ENCODE peak calls at places on chromosomes 1 and 21, in five cellular contexts. K is H1; P is effector memory CD4-positive, alpha-beta T cell; O is heart left ventricle; G is PC-3. D is an unnamed sample.

GRCh38 chr21:36589352-36589971 is 109.5 kb upstream of the SIM2 start:
- DNase-seq in K (no peak), P (no peak), O (no peak), G (peak; percentile 70), D (no peak)

GRCh38 chr1:70353641-70354331 is 736 bp downstream of the ANKRD13C start:
- DNase-seq in K (no peak), P (no peak), O (peak; percentile 70), G (peak; percentile 82), D (peak; percentile 88)

GRCh38 chr1:94265011-94265422 is 27.6 kb upstream of the ARHGAP29 start:
- DNase-seq in K (no peak), P (no peak), O (no peak), G (peak; percentile 51), D (no peak)

GRCh38 chr1:246139745-246140182 is 367.3 kb downstream of the SMYD3 start:
- DNase-seq in K (no peak), P (no peak), O (no peak), G (peak; percentile 97), D (no peak)

GRCh38 chr1:66925944-66926343 is 1.2 kb downstream of the MIER1 start:
- DNase-seq in K (no peak), P (no peak), O (no peak), G (no peak), D (no peak)

GRCh38 chr1:158212315-158212714 is 31.6 kb downstream of the CD1D start:
- DNase-seq in K (no peak), P (no peak), O (no peak), G (no peak), D (no peak)

GRCh38 chr1:94118013-94118412 is 2.9 kb downstream of the ABCA4 start:
- DNase-seq in K (no peak), P (no peak), O (no peak), G (no peak), D (no peak)

GRCh38 chr21:35102488-35103407 is 53.6 kb upstream of the RUNX1 start:
- DNase-seq in K (no peak), P (no peak), O (peak; percentile 69), G (no peak), D (no peak)

GRCh38 chr1:40783001-40783905 is at the start of gene KCNQ4:
- DNase-seq in K (no peak), P (no peak), O (peak; percentile 80), G (peak; percentile 46), D (no peak)

GRCh38 chr21:39579734-39580332 is 32.9 kb upstream of the B3GALT5 start:
- DNase-seq in K (no peak), P (no peak), O (no peak), G (no peak), D (no peak)

GRCh38 chr1:245690153-245690552 is 535.4 kb downstream of the KIF26B start:
- DNase-seq in K (no peak), P (no peak), O (no peak), G (no peak), D (no peak)

GRCh38 chr1:86150553-86151055 is 6.0 kb downstream of the COL24A1 start:
- DNase-seq in K (no peak), P (no peak), O (no peak), G (no peak), D (no peak)

GRCh38 chr1:203796223-203796747 is 862 bp downstream of the ZBED6 start:
- DNase-seq in K (no peak), P (no peak), O (no peak), G (peak; percentile 52), D (peak; percentile 48)

GRCh38 chr1:24416666-24417391 is 1.2 kb downstream of the NIPAL3 start:
- DNase-seq in K (no peak), P (no peak), O (no peak), G (peak; percentile 96), D (peak; percentile 97)

GRCh38 chr1:221356693-221357092 is 385.2 kb downstream of the DUSP10 start:
- DNase-seq in K (no peak), P (no peak), O (no peak), G (peak; percentile 49), D (no peak)

GRCh38 chr1:209433649-209434031 is 149.9 kb upstream of the CAMK1G start:
- DNase-seq in K (no peak), P (no peak), O (no peak), G (peak; percentile 88), D (peak; percentile 25)

GRCh38 chr1:183630748-183631147 is 4.8 kb downstream of the ARPC5 start:
- DNase-seq in K (no peak), P (no peak), O (no peak), G (peak; percentile 37), D (no peak)

GRCh38 chr1:227947678-227948492 is at the start of gene WNT9A:
- DNase-seq in K (no peak), P (no peak), O (peak; percentile 79), G (peak; percentile 91), D (peak; percentile 59)

GRCh38 chr1:76379506-76379905 is 305.0 kb downstream of the ST6GALNAC3 start:
- DNase-seq in K (no peak), P (no peak), O (no peak), G (no peak), D (no peak)

GRCh38 chr1:235278915-235279292 is 49.1 kb downstream of the ARID4B start:
- DNase-seq in K (no peak), P (no peak), O (no peak), G (no peak), D (no peak)

GRCh38 chr1:179493323-179493722 is 82.4 kb downstream of the NPHS2 start:
- DNase-seq in K (no peak), P (no peak), O (no peak), G (no peak), D (peak; percentile 33)

GRCh38 chr21:37032877-37033471 is 26.5 kb downstream of the RIPPLY3 start:
- DNase-seq in K (no peak), P (no peak), O (no peak), G (peak; percentile 92), D (peak; percentile 46)

GRCh38 chr1:244065063-244065788 is 14.1 kb downstream of the ZBTB18 start:
- DNase-seq in K (no peak), P (no peak), O (no peak), G (no peak), D (no peak)

GRCh38 chr1:1223891-1224290 is 7.9 kb downstream of the SDF4 start:
- DNase-seq in K (no peak), P (no peak), O (no peak), G (no peak), D (no peak)

GRCh38 chr1:1223321-1223720 is 8.5 kb downstream of the SDF4 start:
- DNase-seq in K (no peak), P (no peak), O (no peak), G (no peak), D (no peak)

GRCh38 chr1:1222575-1223225 is 8.7 kb upstream of the TNFRSF4 start:
- DNase-seq in K (no peak), P (no peak), O (no peak), G (no peak), D (no peak)

GRCh38 chr1:1220197-1220596 is 6.2 kb upstream of the TNFRSF4 start:
- DNase-seq in K (no peak), P (no peak), O (no peak), G (no peak), D (no peak)

DNA sequence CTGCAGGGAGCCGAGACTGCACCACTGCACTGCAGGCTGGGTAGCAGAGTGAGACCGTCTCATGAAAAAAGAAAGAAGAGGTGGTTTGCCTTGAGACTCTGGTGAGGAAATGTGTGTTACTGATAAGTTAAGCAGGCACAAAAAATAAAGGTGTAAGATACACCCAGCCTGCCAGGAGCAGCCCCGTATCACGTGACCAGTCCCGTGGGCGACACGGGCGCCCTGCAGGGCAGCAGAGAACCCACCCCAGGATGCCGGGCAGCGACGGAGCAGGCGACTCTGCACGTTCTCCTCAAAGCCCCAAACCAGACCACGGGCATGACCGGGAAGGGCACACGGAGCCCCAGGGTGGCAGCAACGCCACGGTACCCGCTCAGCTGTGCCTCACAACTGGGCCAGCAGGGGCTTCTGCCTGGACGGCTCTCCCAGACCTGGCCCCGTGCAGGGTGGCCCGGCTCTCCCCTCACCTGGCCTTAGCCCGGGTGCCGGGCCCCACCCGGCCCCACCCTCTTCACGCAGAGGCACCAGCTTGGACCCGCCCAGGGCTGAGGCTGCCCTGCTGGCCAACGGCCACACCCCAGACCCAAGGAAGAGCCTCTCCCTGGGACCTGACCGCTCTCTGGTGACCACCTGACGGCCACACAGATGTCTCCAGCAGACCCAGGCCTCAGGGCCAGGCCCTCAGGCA is 8.1 kb upstream of the TNFRSF4 start:
- DNase-seq in K (no peak), P (no peak), O (no peak), G (no peak), D (no peak)
- H3K36me3 ChIP-seq in K (peaks cover 20% of the 10 kb centered on the region), P (peaks cover 57% of the 10 kb centered on the region), O (peaks cover 93% of the 10 kb centered on the region), G (peaks cover 53% of the 10 kb centered on the region), D (peaks cover 91% of the 10 kb centered on the region)

GRCh38 chr1:31199301-31199790 is 40.3 kb downstream of the NKAIN1 start:
- DNase-seq in K (no peak), P (no peak), O (no peak), G (no peak), D (no peak)

GRCh38 chr1:31198150-31198549 is 41.5 kb downstream of the NKAIN1 start:
- DNase-seq in K (no peak), P (no peak), O (no peak), G (no peak), D (no peak)

GRCh38 chr1:31199924-31200323 is 39.8 kb downstream of the NKAIN1 start:
- DNase-seq in K (no peak), P (no peak), O (no peak), G (no peak), D (no peak)

GRCh38 chr1:31196685-31197084 is 43.0 kb downstream of the NKAIN1 start:
- DNase-seq in K (no peak), P (no peak), O (no peak), G (peak; percentile 86), D (no peak)

GRCh38 chr1:31198591-31198990 is 41.1 kb downstream of the NKAIN1 start:
- DNase-seq in K (no peak), P (no peak), O (no peak), G (no peak), D (no peak)
- H3K27ac ChIP-seq in K (no peak overlapping the region), P (no peak overlapping the region), O (no peak overlapping the region), G (no peak overlapping the region), D (no peak overlapping the region)

GRCh38 chr1:42043182-42043581 is 110.0 kb upstream of the GUCA2B start:
- DNase-seq in K (no peak), P (no peak), O (no peak), G (no peak), D (no peak)

GRCh38 chr1:42041031-42041430 is 112.2 kb upstream of the GUCA2B start:
- DNase-seq in K (no peak), P (no peak), O (no peak), G (no peak), D (no peak)

GRCh38 chr1:42046772-42047552 is 106.2 kb upstream of the GUCA2B start:
- DNase-seq in K (no peak), P (no peak), O (no peak), G (no peak), D (no peak)

GRCh38 chr1:42043811-42044210 is 109.4 kb upstream of the GUCA2B start:
- DNase-seq in K (no peak), P (no peak), O (no peak), G (no peak), D (no peak)

DNA sequence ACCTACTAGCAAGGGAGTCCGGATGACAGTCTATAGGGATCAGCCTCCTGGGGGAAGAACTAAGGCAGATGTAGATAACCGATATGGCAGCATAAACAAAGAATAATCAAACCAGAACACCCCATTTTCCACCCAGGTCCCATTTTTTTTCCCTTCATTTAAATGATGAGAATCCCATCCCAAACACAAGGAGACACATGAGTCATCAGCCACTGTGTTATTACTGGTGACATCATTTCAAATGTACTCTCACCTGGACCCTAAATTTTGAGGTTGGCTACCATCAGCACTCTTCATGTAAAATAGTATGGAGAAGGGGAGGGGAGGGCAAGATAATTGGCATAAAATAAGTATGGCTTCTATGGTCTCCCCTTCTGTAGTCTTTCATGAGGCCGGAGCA is 108.9 kb upstream of the GUCA2B start:
- DNase-seq in K (no peak), P (no peak), O (no peak), G (peak; percentile 8), D (no peak)
- H3K36me3 ChIP-seq in K (no peaks in the 10 kb centered on the region), P (no peaks in the 10 kb centered on the region), O (no peaks in the 10 kb centered on the region), G (no peaks in the 10 kb centered on the region), D (no peaks in the 10 kb centered on the region)

GRCh38 chr1:42931911-42932422 is 26.7 kb downstream of the SLC2A1 start:
- DNase-seq in K (no peak), P (peak; percentile 72), O (peak; percentile 80), G (peak; percentile 69), D (no peak)
- H3K27ac ChIP-seq in K (no peak overlapping the region), P (peak overlapping the region; percentile 79), O (peak overlapping the region; percentile 47), G (peak overlapping the region; percentile 74), D (peak overlapping the region; percentile 29)